ENCODE peak calls at places on chromosomes 3 and 15, in six cellular contexts. One of them, this sample, is unnamed.

GRCh38 chr3:57221883-57222282 is 5.6 kb upstream of the APPL1 start:
- DNase-seq in MV-4-11: no peak
- DNase-seq in ELR: no peak
- DNase-seq in effector CD8-positive, alpha-beta T cell: no peak
- DNase-seq in fibroblast of lung: peak
- DNase-seq in upper lobe of right lung: no peak
- DNase-seq in this sample: no peak

GRCh38 chr3:76083992-76084391 is 298.6 kb upstream of the ZNF717 start:
- DNase-seq in effector CD8-positive, alpha-beta T cell: no peak
- DNase-seq in ELR: peak
- DNase-seq in upper lobe of right lung: no peak
- DNase-seq in fibroblast of lung: peak
- DNase-seq in MV-4-11: no peak
- DNase-seq in this sample: no peak

GRCh38 chr3:30161370-30161769 is 445.0 kb upstream of the TGFBR2 start:
- DNase-seq in fibroblast of lung: peak
- DNase-seq in effector CD8-positive, alpha-beta T cell: no peak
- DNase-seq in MV-4-11: no peak
- DNase-seq in ELR: no peak
- DNase-seq in upper lobe of right lung: no peak
- DNase-seq in this sample: no peak

GRCh38 chr15:58746174-58746573 is 3.3 kb downstream of the ADAM10 start:
- DNase-seq in MV-4-11: no peak
- DNase-seq in fibroblast of lung: no peak
- DNase-seq in upper lobe of right lung: no peak
- DNase-seq in ELR: no peak
- DNase-seq in effector CD8-positive, alpha-beta T cell: no peak
- DNase-seq in this sample: no peak

GRCh38 chr3:158789592-158789991 is 12.3 kb upstream of the MFSD1 start:
- DNase-seq in MV-4-11: peak
- DNase-seq in effector CD8-positive, alpha-beta T cell: no peak
- DNase-seq in fibroblast of lung: peak
- DNase-seq in ELR: peak
- DNase-seq in upper lobe of right lung: no peak
- DNase-seq in this sample: no peak

GRCh38 chr3:197355713-197356112 is 57.3 kb upstream of the DLG1 start:
- DNase-seq in ELR: no peak
- DNase-seq in fibroblast of lung: no peak
- DNase-seq in MV-4-11: no peak
- DNase-seq in effector CD8-positive, alpha-beta T cell: no peak
- DNase-seq in upper lobe of right lung: no peak
- DNase-seq in this sample: no peak

GRCh38 chr3:144942093-144942492 is 970.5 kb downstream of the DIPK2A start:
- DNase-seq in upper lobe of right lung: no peak
- DNase-seq in MV-4-11: no peak
- DNase-seq in ELR: peak
- DNase-seq in fibroblast of lung: no peak
- DNase-seq in effector CD8-positive, alpha-beta T cell: no peak
- DNase-seq in this sample: no peak

GRCh38 chr3:164208026-164208425 is 870.3 kb downstream of the SI start:
- DNase-seq in fibroblast of lung: no peak
- DNase-seq in ELR: peak
- DNase-seq in effector CD8-positive, alpha-beta T cell: no peak
- DNase-seq in upper lobe of right lung: no peak
- DNase-seq in MV-4-11: no peak
- DNase-seq in this sample: no peak

GRCh38 chr3:167650459-167650858 is 3.3 kb downstream of the WDR49 start:
- DNase-seq in effector CD8-positive, alpha-beta T cell: no peak
- DNase-seq in fibroblast of lung: no peak
- DNase-seq in upper lobe of right lung: no peak
- DNase-seq in MV-4-11: peak
- DNase-seq in ELR: no peak
- DNase-seq in this sample: no peak

GRCh38 chr3:56251343-56251945 is 216.8 kb downstream of the ERC2 start:
- DNase-seq in upper lobe of right lung: no peak
- DNase-seq in MV-4-11: peak
- DNase-seq in ELR: peak
- DNase-seq in fibroblast of lung: peak
- DNase-seq in effector CD8-positive, alpha-beta T cell: no peak
- DNase-seq in this sample: no peak

GRCh38 chr3:8976540-8977182 is 13.4 kb upstream of the RAD18 start:
- DNase-seq in fibroblast of lung: no peak
- DNase-seq in upper lobe of right lung: no peak
- DNase-seq in MV-4-11: no peak
- DNase-seq in ELR: no peak
- DNase-seq in effector CD8-positive, alpha-beta T cell: no peak
- DNase-seq in this sample: no peak

This sample was measured in RWPE2.